ENCODE peak calls at places on chromosomes 5 and 9, in nine cellular contexts. One of them, this sample, is unnamed.

GRCh38 chr5:173885481-173886010 is 2.6 kb upstream of the CPEB4 start:
- DNase-seq in neuronal stem cell: no peak
- DNase-seq in ascending aorta: peak
- DNase-seq in GM19239: no peak
- DNase-seq in MV-4-11: peak
- DNase-seq in T follicular helper cell: no peak
- DNase-seq in NCI-H1417 treated with DMSO at 0.1 percent for 48 hours: no peak
- DNase-seq in fibroblast of lung: no peak
- DNase-seq in CD4-positive, alpha-beta T cell: no peak
- DNase-seq in this sample: no peak

GRCh38 chr5:150508828-150509227 is 897 bp downstream of the NDST1 start:
- DNase-seq in MV-4-11: no peak
- DNase-seq in fibroblast of lung: no peak
- DNase-seq in ascending aorta: no peak
- DNase-seq in NCI-H1417 treated with DMSO at 0.1 percent for 48 hours: no peak
- DNase-seq in T follicular helper cell: no peak
- DNase-seq in GM19239: no peak
- DNase-seq in neuronal stem cell: no peak
- DNase-seq in CD4-positive, alpha-beta T cell: no peak
- DNase-seq in this sample: no peak

GRCh38 chr9:123424552-123425225 is 68.7 kb downstream of the CRB2 start:
- DNase-seq in ascending aorta: peak
- DNase-seq in GM19239: no peak
- DNase-seq in T follicular helper cell: no peak
- DNase-seq in MV-4-11: no peak
- DNase-seq in neuronal stem cell: no peak
- DNase-seq in fibroblast of lung: no peak
- DNase-seq in CD4-positive, alpha-beta T cell: no peak
- DNase-seq in NCI-H1417 treated with DMSO at 0.1 percent for 48 hours: no peak
- DNase-seq in this sample: no peak

GRCh38 chr9:97990259-97990658 is 7.1 kb downstream of the ANP32B start:
- DNase-seq in NCI-H1417 treated with DMSO at 0.1 percent for 48 hours: no peak
- DNase-seq in neuronal stem cell: no peak
- DNase-seq in CD4-positive, alpha-beta T cell: no peak
- DNase-seq in ascending aorta: no peak
- DNase-seq in MV-4-11: no peak
- DNase-seq in T follicular helper cell: no peak
- DNase-seq in fibroblast of lung: peak
- DNase-seq in GM19239: no peak
- DNase-seq in this sample: no peak

GRCh38 chr5:10120934-10121333 is 128.8 kb downstream of the ATPSCKMT start:
- DNase-seq in neuronal stem cell: no peak
- DNase-seq in fibroblast of lung: no peak
- DNase-seq in NCI-H1417 treated with DMSO at 0.1 percent for 48 hours: no peak
- DNase-seq in MV-4-11: no peak
- DNase-seq in ascending aorta: no peak
- DNase-seq in T follicular helper cell: no peak
- DNase-seq in CD4-positive, alpha-beta T cell: no peak
- DNase-seq in GM19239: no peak
- DNase-seq in this sample: no peak

GRCh38 chr5:37198066-37198465 is 51.1 kb downstream of the CPLANE1 start:
- DNase-seq in MV-4-11: no peak
- DNase-seq in fibroblast of lung: no peak
- DNase-seq in CD4-positive, alpha-beta T cell: no peak
- DNase-seq in ascending aorta: no peak
- DNase-seq in GM19239: no peak
- DNase-seq in NCI-H1417 treated with DMSO at 0.1 percent for 48 hours: no peak
- DNase-seq in T follicular helper cell: no peak
- DNase-seq in neuronal stem cell: no peak
- DNase-seq in this sample: no peak

GRCh38 chr9:2120926-2121689 is 106.0 kb downstream of the SMARCA2 start:
- DNase-seq in GM19239: no peak
- DNase-seq in NCI-H1417 treated with DMSO at 0.1 percent for 48 hours: no peak
- DNase-seq in T follicular helper cell: no peak
- DNase-seq in ascending aorta: no peak
- DNase-seq in CD4-positive, alpha-beta T cell: no peak
- DNase-seq in neuronal stem cell: no peak
- DNase-seq in fibroblast of lung: peak
- DNase-seq in MV-4-11: no peak
- DNase-seq in this sample: no peak

GRCh38 chr5:108720416-108720815 is 27.3 kb upstream of the FER start:
- DNase-seq in ascending aorta: no peak
- DNase-seq in neuronal stem cell: no peak
- DNase-seq in fibroblast of lung: peak
- DNase-seq in T follicular helper cell: no peak
- DNase-seq in NCI-H1417 treated with DMSO at 0.1 percent for 48 hours: no peak
- DNase-seq in CD4-positive, alpha-beta T cell: no peak
- DNase-seq in GM19239: peak
- DNase-seq in MV-4-11: peak
- DNase-seq in this sample: no peak

GRCh38 chr5:135508496-135509005 is 27.2 kb downstream of the NEUROG1 start:
- DNase-seq in ascending aorta: peak
- DNase-seq in neuronal stem cell: no peak
- DNase-seq in CD4-positive, alpha-beta T cell: no peak
- DNase-seq in NCI-H1417 treated with DMSO at 0.1 percent for 48 hours: no peak
- DNase-seq in fibroblast of lung: no peak
- DNase-seq in GM19239: no peak
- DNase-seq in MV-4-11: no peak
- DNase-seq in T follicular helper cell: no peak
- DNase-seq in this sample: no peak